ENCODE peak calls at places on chromosomes 13 and 19, in nine cellular contexts. L is endodermal cell, J is lung, S is adrenal gland, R is endothelial cell of umbilical vein, I is coronary artery, V is dorsolateral prefrontal cortex, H is stomach, G is osteoblast. K is an unnamed sample.

GRCh38 chr13:48994731-48995130 is 19.0 kb downstream of the FNDC3A start:
- DNase-seq in L (no peak), J (no peak), S (no peak), R (no peak), I (no peak), V (no peak), H (no peak), G (no peak), K (no peak)

GRCh38 chr19:16376649-16377048 is 52.0 kb downstream of the KLF2 start:
- DNase-seq in L (peak), J (no peak), S (no peak), R (no peak), I (no peak), V (no peak), H (no peak), G (peak), K (peak)

GRCh38 chr13:99178636-99179035 is 22.0 kb upstream of the UBAC2 start:
- DNase-seq in L (no peak), J (no peak), S (no peak), R (no peak), I (no peak), V (no peak), H (no peak), G (no peak), K (no peak)

GRCh38 chr13:75368167-75368566 is 113.8 kb downstream of the TBC1D4 start:
- DNase-seq in L (no peak), J (no peak), S (no peak), R (peak), I (no peak), V (no peak), H (no peak), G (no peak), K (peak)

GRCh38 chr19:3151563-3152430 is 16.0 kb downstream of the GNA15 start:
- DNase-seq in L (no peak), J (no peak), S (no peak), R (no peak), I (no peak), V (no peak), H (no peak), G (no peak), K (no peak)

GRCh38 chr13:102091231-102091630 is 310.6 kb downstream of the FGF14 start:
- DNase-seq in L (peak), J (no peak), S (no peak), R (no peak), I (no peak), V (no peak), H (no peak), G (no peak), K (peak)

GRCh38 chr19:5985098-5985783 is 7.3 kb upstream of the RANBP3 start:
- DNase-seq in L (no peak), J (no peak), S (no peak), R (peak), I (no peak), V (no peak), H (no peak), G (peak), K (no peak)

GRCh38 chr13:24460256-24460655 is 52.3 kb downstream of the PARP4 start:
- DNase-seq in L (no peak), J (no peak), S (no peak), R (no peak), I (no peak), V (no peak), H (no peak), G (no peak), K (no peak)

GRCh38 chr19:29546583-29547190 is 20.9 kb downstream of the VSTM2B start:
- DNase-seq in L (no peak), J (no peak), S (no peak), R (no peak), I (no peak), V (peak), H (no peak), G (peak), K (no peak)

GRCh38 chr19:2507109-2507508 is 31.2 kb downstream of the GADD45B start:
- DNase-seq in L (no peak), J (peak), S (no peak), R (peak), I (no peak), V (no peak), H (peak), G (peak), K (peak)

GRCh38 chr13:77429320-77430142 is 102.6 kb upstream of the MYCBP2 start:
- DNase-seq in L (no peak), J (no peak), S (no peak), R (no peak), I (no peak), V (no peak), H (no peak), G (peak), K (no peak)

GRCh38 chr13:32415019-32415418 is 12.9 kb downstream of the N4BP2L1 start:
- DNase-seq in L (peak), J (no peak), S (no peak), R (no peak), I (no peak), V (no peak), H (no peak), G (no peak), K (peak)

GRCh38 chr19:7853760-7854107 is 20.5 kb downstream of the PRR36 start:
- DNase-seq in L (no peak), J (no peak), S (no peak), R (no peak), I (no peak), V (no peak), H (no peak), G (no peak), K (no peak)

GRCh38 chr19:7851623-7852500 is 21.8 kb downstream of the EVI5L start:
- DNase-seq in L (no peak), J (no peak), S (peak), R (no peak), I (no peak), V (peak), H (no peak), G (peak), K (no peak)

GRCh38 chr19:7850975-7851622 is 21.1 kb downstream of the EVI5L start:
- DNase-seq in L (no peak), J (no peak), S (no peak), R (no peak), I (no peak), V (no peak), H (no peak), G (peak), K (no peak)

GRCh38 chr19:7855426-7856276 is 18.5 kb downstream of the PRR36 start:
- DNase-seq in L (no peak), J (no peak), S (no peak), R (no peak), I (no peak), V (no peak), H (no peak), G (peak), K (no peak)

GRCh38 chr19:7852851-7853759 is 21.1 kb downstream of the PRR36 start:
- DNase-seq in L (peak), J (peak), S (peak), R (peak), I (no peak), V (peak), H (peak), G (peak), K (peak)
- TF ChIP-seq CTCF in L (peak), J (peak), S (peak), R (peak), I (peak), V (peak), H (peak), G (peak), K (peak)

GRCh38 chr19:57056972-57057371 is 62.8 kb upstream of the USP29 start:
- DNase-seq in L (no peak), J (no peak), S (peak), R (no peak), I (no peak), V (no peak), H (peak), G (no peak), K (peak)
- H3K27ac ChIP-seq in L (no peak), J (no peak), S (peak), R (no peak), I (no peak), V (peak), H (no peak), G (no peak), K (no peak)

DNA sequence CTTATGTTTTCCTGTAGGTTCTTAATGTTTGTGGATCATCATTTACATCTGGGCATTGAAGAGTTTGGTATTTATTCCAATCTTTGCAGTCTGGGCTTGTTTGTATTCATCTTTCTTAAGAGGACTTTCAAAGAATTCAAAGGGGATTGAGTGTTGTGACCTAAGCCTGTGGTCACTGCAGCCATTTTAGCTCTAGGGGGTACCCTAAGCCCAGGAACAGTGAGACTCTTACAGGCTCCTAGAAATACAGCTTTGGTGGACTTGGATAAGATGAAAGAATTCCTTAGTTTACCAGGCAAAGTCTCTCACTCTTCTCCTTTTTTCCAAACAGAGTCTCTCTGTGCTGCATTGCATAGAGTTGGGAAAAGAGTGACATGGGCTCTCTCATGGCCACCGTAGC is 2539.0 kb upstream of the PCDH20 start:
- DNase-seq in L (peak), J (no peak), S (no peak), R (no peak), I (no peak), V (no peak), H (no peak), G (no peak), K (no peak)
- TF ChIP-seq CTCF in L (peak), J (no peak), S (no peak), R (no peak), I (no peak), V (no peak), H (no peak), G (no peak), K (no peak)

GRCh38 chr13:26017196-26017921 is 34.5 kb downstream of the SHISA2 start:
- DNase-seq in L (no peak), J (peak), S (no peak), R (no peak), I (no peak), V (no peak), H (peak), G (no peak), K (peak)
- H3K27ac ChIP-seq in L (no peak), J (peak), S (no peak), R (peak), I (no peak), V (peak), H (peak), G (peak), K (no peak)

DNA sequence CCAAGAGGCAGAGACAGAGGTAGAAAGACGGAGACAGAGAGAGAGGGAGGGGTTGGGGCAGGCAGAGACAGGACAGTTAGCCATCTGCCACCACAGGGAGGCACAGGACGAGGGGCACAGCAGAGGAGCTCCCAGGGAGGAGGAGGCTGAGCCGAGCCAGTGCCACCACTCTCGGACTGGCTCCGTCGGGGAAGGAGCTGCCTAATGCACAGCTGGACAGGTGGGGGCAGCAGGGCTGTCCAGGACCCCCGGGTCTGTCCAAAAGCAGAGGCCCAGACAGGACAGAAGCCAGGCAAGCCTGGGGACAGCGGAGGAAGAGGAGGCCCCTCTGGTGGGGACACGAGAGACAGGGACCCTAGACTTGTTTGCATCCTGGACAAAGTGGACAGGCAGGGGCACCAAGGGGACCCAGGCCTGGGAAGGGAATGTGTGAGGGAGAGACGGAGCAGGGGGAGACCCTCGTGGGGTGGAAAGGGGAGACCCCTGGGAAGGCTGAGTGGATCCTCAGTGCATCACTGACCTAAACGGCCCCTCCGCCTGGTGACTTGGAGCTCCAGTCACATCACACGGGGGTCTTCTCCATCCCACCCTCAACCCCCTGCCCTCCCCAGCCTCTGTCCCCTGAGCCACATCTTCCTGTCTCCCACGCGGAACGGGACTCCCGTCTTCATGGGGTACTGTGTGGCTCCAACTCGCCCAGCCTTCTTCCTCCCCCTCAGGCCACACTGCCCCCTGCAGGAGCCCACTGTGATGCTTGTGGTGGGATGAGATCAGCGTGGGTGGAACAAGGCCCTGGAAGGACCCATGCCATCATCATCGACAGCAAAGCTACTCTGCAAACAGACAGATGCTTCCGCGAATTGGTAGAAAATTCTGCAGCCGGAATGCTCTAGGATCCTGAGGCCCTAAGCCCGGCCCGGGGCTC is 889 bp downstream of the F10 start:
- DNase-seq in L (peak), J (no peak), S (peak), R (no peak), I (peak), V (peak), H (no peak), G (peak), K (no peak)
- TF ChIP-seq CTCF in L (peak), J (no peak), S (no peak), R (peak), I (no peak), V (no peak), H (no peak), G (peak), K (peak)